ENCODE peak calls at places on chromosomes 6 and 20, in four cellular contexts. D, Z, B and J are unnamed samples.
A peak's percentile ranks its signal among the peaks of the same experiment; 100 is the strongest.

GRCh38 chr20:6026051-6026450 is 27.8 kb downstream of the LRRN4 start:
- DNase-seq in D (no peak), Z (no peak), B (no peak), J (no peak)

GRCh38 chr6:18528084-18528743 is 141.1 kb downstream of the RNF144B start:
- DNase-seq in B (no peak), D (peak; percentile 61), Z (no peak), J (no peak)

GRCh38 chr6:94196891-94197290 is 777.5 kb upstream of the EPHA7 start:
- DNase-seq in B (no peak), Z (no peak), D (no peak), J (no peak)

GRCh38 chr6:119497988-119498727 is 148.6 kb upstream of the MAN1A1 start:
- DNase-seq in Z (no peak), B (no peak), D (no peak), J (no peak)

GRCh38 chr6:776394-777041 is 83.6 kb upstream of the EXOC2 start:
- DNase-seq in B (no peak), Z (no peak), D (no peak), J (no peak)

GRCh38 chr6:6008648-6009421 is 2.1 kb upstream of the NRN1 start:
- DNase-seq in D (peak; percentile 86), B (peak; percentile 46), Z (peak; percentile 65), J (no peak)

GRCh38 chr6:53811082-53811481 is 16.3 kb downstream of the LRRC1 start:
- DNase-seq in B (no peak), Z (no peak), D (no peak), J (no peak)

GRCh38 chr20:20594171-20594530 is 118.3 kb downstream of the RALGAPA2 start:
- DNase-seq in B (no peak), Z (no peak), D (peak; percentile 31), J (no peak)

GRCh38 chr6:47034919-47035318 is 7.2 kb downstream of the ADGRF1 start:
- DNase-seq in D (peak; percentile 39), Z (peak; percentile 78), B (no peak), J (no peak)

GRCh38 chr20:62554898-62555641 is 79.3 kb upstream of the GATA5 start:
- DNase-seq in Z (no peak), D (no peak), B (no peak), J (no peak)

GRCh38 chr6:109653264-109653663 is 37.7 kb downstream of the AK9 start:
- DNase-seq in Z (no peak), D (no peak), B (no peak), J (no peak)

GRCh38 chr6:80022803-80023202 is 18.4 kb downstream of the TTK start:
- DNase-seq in Z (no peak), D (no peak), B (no peak), J (no peak)

GRCh38 chr6:163836916-163837660 is 422.6 kb downstream of the QKI start:
- DNase-seq in D (no peak), Z (no peak), B (no peak), J (no peak)

GRCh38 chr6:155155787-155156447 is 107.9 kb upstream of the CLDN20 start:
- DNase-seq in D (no peak), Z (no peak), B (no peak), J (no peak)

GRCh38 chr20:63501818-63502670 is 3.2 kb upstream of the EEF1A2 start:
- DNase-seq in Z (no peak), D (peak; percentile 82), B (no peak), J (no peak)

GRCh38 chr6:113782641-113783040 is 74.5 kb upstream of the MARCKS start:
- DNase-seq in Z (no peak), D (no peak), B (no peak), J (no peak)

GRCh38 chr6:85364354-85364753 is 85.5 kb upstream of the NT5E start:
- DNase-seq in D (no peak), B (no peak), Z (peak; percentile 24), J (no peak)

GRCh38 chr6:10510592-10511367 is 10.4 kb upstream of the GCNT2 start:
- DNase-seq in B (no peak), Z (peak; percentile 13), D (peak; percentile 62), J (no peak)

GRCh38 chr6:3776881-3777507 is 25.5 kb upstream of the PXDC1 start:
- DNase-seq in Z (peak; percentile 5), D (no peak), B (no peak), J (no peak)

GRCh38 chr20:458766-459165 is 3.6 kb downstream of the TBC1D20 start:
- DNase-seq in B (no peak), Z (no peak), D (no peak), J (no peak)

GRCh38 chr6:161922631-161923119 is 648.8 kb upstream of the AGPAT4 start:
- DNase-seq in Z (no peak), D (no peak), B (no peak), J (no peak)

GRCh38 chr6:98794306-98794852 is 40.0 kb upstream of the POU3F2 start:
- DNase-seq in Z (no peak), B (no peak), D (no peak), J (no peak)

GRCh38 chr20:64065973-64066341 is 3.0 kb downstream of the TCEA2 start:
- DNase-seq in Z (peak; percentile 13), B (peak; percentile 43), D (no peak), J (peak; percentile 86)

GRCh38 chr6:81075974-81076373 is 676.5 kb downstream of the TENT5A start:
- DNase-seq in B (no peak), Z (no peak), D (no peak), J (no peak)

GRCh38 chr20:50762045-50762422 is 30.7 kb downstream of the PARD6B start:
- DNase-seq in Z (no peak), D (no peak), B (no peak), J (no peak)

GRCh38 chr6:32075781-32076494 is 33.2 kb downstream of the TNXB start:
- DNase-seq in B (no peak), D (no peak), Z (no peak), J (no peak)